ENCODE peak calls at places on chromosomes 4 and X, in four cellular contexts. E is neural progenitor cell, D is GM23248, F is PC-3. A is an unnamed sample.

GRCh38 chr4:152348670-152349069 is 187.2 kb downstream of the FBXW7 start:
- DNase-seq in D (peak; percentile 56), F (peak; percentile 33), E (peak; percentile 23), A (no peak)

GRCh38 chr4:12439633-12440305 is 1011.1 kb upstream of the HS3ST1 start:
- DNase-seq in D (no peak), F (no peak), E (no peak), A (no peak)

GRCh38 chr4:37648084-37648817 is 37.9 kb downstream of the RELL1 start:
- DNase-seq in E (no peak), F (peak; percentile 90), D (peak; percentile 96), A (peak; percentile 83)

GRCh38 chr4:172898715-172899114 is 269.9 kb upstream of the GALNT7 start:
- DNase-seq in F (no peak), D (no peak), E (no peak), A (no peak)

GRCh38 chrX:70386240-70386639 is 36.9 kb upstream of the GDPD2 start:
- DNase-seq in D (no peak), E (no peak), F (no peak), A (no peak)

GRCh38 chrX:9204560-9204959 is 170.6 kb upstream of the FAM9B start:
- DNase-seq in F (peak; percentile 78), D (peak; percentile 54), E (no peak), A (no peak)

GRCh38 chrX:70231666-70232065 is 2.8 kb upstream of the AWAT1 start:
- DNase-seq in F (peak; percentile 19), D (no peak), E (no peak), A (no peak)

GRCh38 chr4:65635051-65635821 is 35.1 kb downstream of the EPHA5 start:
- DNase-seq in D (no peak), E (no peak), F (no peak), A (no peak)

GRCh38 chr4:153204247-153205027 is at the start of gene TRIM2:
- DNase-seq in E (peak; percentile 80), F (peak; percentile 70), D (peak; percentile 66), A (peak; percentile 83)

GRCh38 chr4:167232805-167233522 is 1.3 kb downstream of the SPOCK3 start:
- DNase-seq in D (no peak), F (no peak), E (peak; percentile 30), A (no peak)

GRCh38 chrX:3815896-3816664 is 102.6 kb upstream of the PRKX start:
- DNase-seq in E (peak; percentile 48), F (peak; percentile 42), D (peak; percentile 54), A (peak; percentile 50)

GRCh38 chr4:3422808-3423297 is 18.9 kb upstream of the HGFAC start:
- DNase-seq in F (no peak), D (no peak), E (no peak), A (no peak)

GRCh38 chr4:82797591-82798081 is 960 bp downstream of the SCD5 start:
- DNase-seq in E (peak; percentile 61), F (no peak), D (peak; percentile 64), A (peak; percentile 20)

GRCh38 chr4:82798168-82799005 is at the start of gene SCD5:
- DNase-seq in E (peak; percentile 93), D (peak; percentile 96), F (peak; percentile 26), A (peak; percentile 55)

GRCh38 chr4:82797048-82797590 is 1.5 kb downstream of the SCD5 start:
- DNase-seq in E (peak; percentile 59), D (peak; percentile 30), F (no peak), A (no peak)

GRCh38 chr4:82801910-82802521 is 3.4 kb upstream of the SCD5 start:
- DNase-seq in E (no peak), F (peak; percentile 49), D (peak; percentile 58), A (no peak)

GRCh38 chr4:82799006-82799881 is 648 bp upstream of the SCD5 start:
- DNase-seq in F (peak; percentile 10), E (peak; percentile 66), D (peak; percentile 48), A (no peak)
- TF ChIP-seq EZH2 in F (no peak), E (no peak), D (no peak), A (no peak)

DNA sequence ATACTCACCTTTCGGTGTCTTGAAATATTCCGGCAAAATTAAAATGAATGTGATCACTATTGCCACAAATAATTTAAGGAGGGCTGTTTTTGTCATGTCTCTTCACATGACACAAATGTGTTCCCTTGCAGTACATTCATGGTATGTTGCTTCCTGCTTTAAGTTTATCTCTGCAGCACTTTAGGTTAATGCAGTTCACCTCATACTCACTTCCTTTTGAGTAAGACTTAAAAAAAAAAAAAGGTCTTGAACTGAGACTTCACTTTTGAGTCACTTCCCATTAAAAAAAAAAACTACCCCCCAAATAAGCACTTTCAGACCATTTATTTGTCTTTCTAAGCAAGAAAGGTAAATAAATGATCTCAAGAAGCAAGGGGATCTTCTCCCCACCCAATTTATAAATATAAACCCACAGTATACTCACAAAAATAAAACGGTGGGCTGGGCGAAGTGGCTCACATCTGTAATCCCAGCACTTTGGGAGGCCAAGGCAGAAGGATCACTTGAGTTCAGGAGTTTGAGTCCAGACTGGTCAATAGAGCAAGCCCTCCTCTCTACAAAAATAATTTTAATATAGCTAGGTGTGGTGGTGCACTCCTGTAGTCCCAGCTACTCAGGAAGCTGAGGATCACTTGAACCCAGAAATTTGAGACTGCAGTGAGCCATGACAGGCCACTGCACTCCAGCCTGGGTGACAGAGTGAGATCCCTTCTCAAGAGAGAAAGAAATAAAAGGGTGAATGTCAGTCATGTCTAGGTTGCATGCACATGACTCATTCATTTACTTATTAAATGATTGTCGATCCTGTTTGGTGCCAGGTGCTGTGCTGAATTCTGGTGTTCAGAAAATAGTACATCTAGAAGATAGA is at the start of gene TMEM156:
- DNase-seq in E (no peak), F (peak; percentile 83), D (peak; percentile 50), A (peak; percentile 26)
- H3F3A ChIP-seq in E (no peaks in the 10 kb centered on the region), F (no peaks in the 10 kb centered on the region), D (no peaks in the 10 kb centered on the region), A (peaks cover 60% of the 10 kb centered on the region)

GRCh38 chr4:186144596-186145569 is 40.4 kb downstream of the FAM149A start:
- DNase-seq in F (peak; percentile 6), D (peak; percentile 76), E (peak; percentile 95), A (peak; percentile 32)
- TF ChIP-seq EZH2 in F (no peak), D (no peak), E (no peak), A (no peak)

DNA sequence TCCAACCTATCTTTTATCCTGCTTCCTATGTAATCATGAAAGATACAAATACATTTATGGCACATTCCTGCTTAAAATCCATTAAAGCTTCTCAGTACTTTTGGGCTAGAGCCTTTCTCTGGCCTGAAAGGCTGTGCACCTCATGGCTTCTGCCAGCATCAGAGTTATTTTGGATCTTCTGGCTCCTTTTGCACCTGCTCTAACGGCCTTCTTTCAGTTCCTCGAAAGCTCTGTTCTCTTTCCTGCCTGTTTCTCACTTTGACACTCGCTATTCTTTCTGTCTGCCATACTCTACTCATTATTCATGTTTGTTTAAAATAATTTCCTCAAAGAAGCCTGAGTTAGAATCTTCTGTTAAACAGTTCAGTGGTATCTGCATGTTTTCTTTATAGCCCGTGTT is 86.0 kb downstream of the LRP2BP start:
- DNase-seq in D (no peak), E (no peak), F (no peak), A (no peak)
- H3F3A ChIP-seq in D (peaks cover 38% of the 10 kb centered on the region), E (peaks cover 30% of the 10 kb centered on the region), F (no peaks in the 10 kb centered on the region), A (peaks cover 3% of the 10 kb centered on the region)

GRCh38 chr4:121765368-121765705 is 373 bp upstream of the SMIM43 start:
- DNase-seq in E (no peak), F (no peak), D (no peak), A (no peak)
- TF ChIP-seq EZH2 in E (peak; percentile 85), F (no peak), D (no peak), A (no peak)

GRCh38 chr4:184267673-184268573 is 50.2 kb upstream of the ENPP6 start:
- DNase-seq in E (no peak), F (peak; percentile 65), D (peak; percentile 94), A (peak; percentile 45)
- H3F3A ChIP-seq in E (peaks cover 6% of the 10 kb centered on the region), F (no peaks in the 10 kb centered on the region), D (peaks cover 29% of the 10 kb centered on the region), A (peaks cover 34% of the 10 kb centered on the region)

GRCh38 chr4:144336633-144337032 is 196.1 kb upstream of the GYPA start:
- DNase-seq in D (no peak), E (no peak), F (no peak), A (no peak)
- TF ChIP-seq EZH2 in D (no peak), E (no peak), F (no peak), A (no peak)

DNA sequence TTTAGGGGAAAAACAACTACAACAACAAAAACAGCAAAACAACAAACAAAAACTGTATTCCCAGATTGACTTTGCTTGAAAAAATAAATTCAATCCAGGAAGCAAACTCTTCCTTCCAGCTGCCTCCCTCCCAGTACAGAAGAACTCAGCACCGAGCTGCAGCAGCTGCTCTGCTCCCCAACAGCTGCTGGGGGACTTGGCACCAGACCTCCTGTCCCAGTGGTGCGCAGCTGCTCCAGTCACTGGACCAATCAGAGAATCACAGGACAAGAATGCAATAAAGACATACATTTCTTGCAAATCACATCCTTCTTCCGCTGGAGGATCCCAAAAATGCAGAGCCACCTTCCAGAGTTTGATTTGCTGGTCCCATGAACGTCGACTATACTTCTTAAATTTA is 11.8 kb upstream of the FAM53A start:
- DNase-seq in E (no peak), F (no peak), D (no peak), A (no peak)
- H3F3A ChIP-seq in E (peaks cover 28% of the 10 kb centered on the region), F (no peaks in the 10 kb centered on the region), D (no peaks in the 10 kb centered on the region), A (peaks cover 59% of the 10 kb centered on the region)